ENCODE peak calls at places on chromosomes 6 and 20, in five cellular contexts. U is HepG2, N is SK-N-SH, M is HEK293T, C is GM12878. L is an unnamed sample.

GRCh38 chr20:56859751-56860366 is 230.8 kb downstream of the TFAP2C start:
- DNase-seq in N (no peak), M (no peak), U (no peak), C (no peak), L (no peak)

GRCh38 chr20:38059832-38060231 is 26.3 kb downstream of the RPRD1B start:
- DNase-seq in C (no peak), N (no peak), M (no peak), U (peak), L (no peak)

GRCh38 chr6:71496018-71496800 is 207.6 kb downstream of the OGFRL1 start:
- DNase-seq in C (peak), N (no peak), U (no peak), M (no peak), L (no peak)

GRCh38 chr20:51800132-51800721 is 2.1 kb downstream of the SALL4 start:
- DNase-seq in N (peak), U (peak), M (peak), C (no peak), L (peak)

GRCh38 chr20:13017235-13017634 is 8.5 kb downstream of the SPTLC3 start:
- DNase-seq in U (no peak), N (no peak), C (no peak), M (no peak), L (no peak)

GRCh38 chr6:169867751-169868191 is 116.3 kb downstream of the ERMARD start:
- DNase-seq in C (no peak), M (no peak), N (no peak), U (no peak), L (no peak)

GRCh38 chr20:17767624-17768023 is 67.9 kb downstream of the BANF2 start:
- DNase-seq in C (no peak), M (no peak), U (no peak), N (no peak), L (no peak)

GRCh38 chr6:113352029-113352801 is 504.9 kb upstream of the MARCKS start:
- DNase-seq in M (no peak), U (peak), N (no peak), C (no peak), L (no peak)

GRCh38 chr20:35561268-35561667 is 19.4 kb downstream of the ERGIC3 start:
- DNase-seq in U (peak), N (peak), C (no peak), M (peak), L (no peak)

GRCh38 chr6:154433477-154434241 is 76.8 kb downstream of the CNKSR3 start:
- DNase-seq in M (no peak), U (peak), C (no peak), N (no peak), L (no peak)

GRCh38 chr6:11585426-11586016 is 48.0 kb downstream of the TMEM170B start:
- DNase-seq in U (peak), M (peak), C (peak), N (peak), L (peak)

GRCh38 chr6:13453771-13454251 is 33.6 kb downstream of the GFOD1 start:
- DNase-seq in N (no peak), U (no peak), M (no peak), C (peak), L (no peak)

GRCh38 chr20:34066476-34067090 is 45.5 kb downstream of the EIF2S2 start:
- DNase-seq in N (no peak), M (no peak), C (no peak), U (no peak), L (no peak)

GRCh38 chr20:43322851-43323250 is 133.1 kb upstream of the PTPRT start:
- DNase-seq in C (no peak), M (no peak), N (peak), U (no peak), L (no peak)

GRCh38 chr6:7171119-7171518 is 63.4 kb downstream of the RREB1 start:
- DNase-seq in N (no peak), U (peak), M (no peak), C (no peak), L (no peak)

GRCh38 chr20:62795023-62795761 is 1.1 kb upstream of the MRGBP start:
- DNase-seq in N (peak), U (peak), C (no peak), M (peak), L (peak)

GRCh38 chr20:62924567-62925419 is 1.5 kb downstream of the DIDO1 start:
- DNase-seq in M (no peak), C (no peak), N (peak), U (peak), L (no peak)

GRCh38 chr6:138640028-138640427 is 133.5 kb upstream of the CCDC28A start:
- DNase-seq in N (no peak), M (no peak), C (no peak), U (no peak), L (no peak)

GRCh38 chr6:129667621-129668020 is 42.4 kb downstream of the ARHGAP18 start:
- DNase-seq in C (no peak), U (no peak), N (no peak), M (no peak), L (peak)

GRCh38 chr20:46787986-46788762 is 78.7 kb downstream of the SLC2A10 start:
- DNase-seq in N (no peak), U (no peak), C (no peak), M (no peak), L (no peak)

GRCh38 chr6:154247119-154247814 is 109.3 kb downstream of the IPCEF1 start:
- DNase-seq in N (no peak), C (no peak), U (no peak), M (no peak), L (no peak)

GRCh38 chr6:129276986-129277385 is 394.0 kb downstream of the LAMA2 start:
- DNase-seq in N (no peak), U (no peak), C (no peak), M (no peak), L (no peak)

GRCh38 chr6:4274382-4275082 is 139.2 kb upstream of the ECI2 start:
- DNase-seq in N (no peak), U (no peak), C (no peak), M (no peak), L (peak)

GRCh38 chr20:32252189-32252588 is 25.3 kb upstream of the KIF3B start:
- DNase-seq in N (no peak), C (no peak), U (no peak), M (no peak), L (no peak)

GRCh38 chr6:144652292-144652891 is 367.3 kb downstream of the UTRN start:
- DNase-seq in C (no peak), U (peak), N (no peak), M (no peak), L (no peak)

GRCh38 chr20:16243470-16243869 is 329.8 kb downstream of the KIF16B start:
- DNase-seq in M (no peak), N (peak), C (no peak), U (peak), L (no peak)

GRCh38 chr6:121984956-121985355 is 414.5 kb upstream of the HSF2 start:
- DNase-seq in U (no peak), C (no peak), N (no peak), M (no peak), L (no peak)

GRCh38 chr6:41920921-41921711 is at the start of the genes BYSL and MED20:
- DNase-seq in N (peak), M (peak), C (peak), U (peak), L (peak)

GRCh38 chr6:63352587-63353281 is 33.0 kb upstream of the LGSN start:
- DNase-seq in N (peak), M (peak), C (peak), U (peak), L (no peak)

GRCh38 chr6:98054453-98054852 is 771.4 kb upstream of the MMS22L start:
- DNase-seq in N (no peak), M (no peak), U (no peak), C (no peak), L (no peak)

GRCh38 chr20:46951405-46951804 is 56.8 kb downstream of the EYA2 start:
- DNase-seq in N (no peak), M (no peak), U (no peak), C (no peak), L (no peak)

GRCh38 chr20:51065615-51066014 is 42.7 kb upstream of the KCNG1 start:
- DNase-seq in N (no peak), C (no peak), U (no peak), M (no peak), L (no peak)

GRCh38 chr20:22339946-22340345 is 244.4 kb downstream of the FOXA2 start:
- DNase-seq in M (no peak), N (no peak), U (no peak), C (no peak), L (no peak)

GRCh38 chr20:24359306-24359705 is 110.1 kb upstream of the SYNDIG1 start:
- DNase-seq in U (no peak), M (no peak), N (no peak), C (no peak), L (no peak)

GRCh38 chr6:52423971-52424381 is 3.8 kb downstream of the EFHC1 start:
- DNase-seq in N (no peak), U (peak), M (no peak), C (no peak), L (no peak)

GRCh38 chr6:7725849-7726415 is at the start of gene BMP6:
- DNase-seq in C (no peak), M (peak), N (peak), U (peak), L (peak)

GRCh38 chr6:80094017-80094416 is 12.5 kb upstream of the BCKDHB start:
- DNase-seq in U (no peak), M (peak), C (no peak), N (peak), L (peak)
- TF ChIP-seq FOXM1 in U (no peak), M (no peak), C (no peak), N (no peak), L (no peak)

GRCh38 chr6:43741829-43742228 is 28.2 kb upstream of the VEGFA start:
- DNase-seq in M (no peak), C (no peak), U (no peak), N (no peak), L (no peak)

GRCh38 chr6:43740321-43740960 is 29.6 kb upstream of the VEGFA start:
- DNase-seq in U (no peak), M (no peak), C (no peak), N (peak), L (no peak)

GRCh38 chr6:43742285-43742684 is 27.7 kb upstream of the VEGFA start:
- DNase-seq in M (no peak), U (no peak), N (peak), C (no peak), L (no peak)

GRCh38 chr6:43739642-43740091 is 30.3 kb upstream of the VEGFA start:
- DNase-seq in C (no peak), U (no peak), N (peak), M (no peak), L (no peak)

DNA sequence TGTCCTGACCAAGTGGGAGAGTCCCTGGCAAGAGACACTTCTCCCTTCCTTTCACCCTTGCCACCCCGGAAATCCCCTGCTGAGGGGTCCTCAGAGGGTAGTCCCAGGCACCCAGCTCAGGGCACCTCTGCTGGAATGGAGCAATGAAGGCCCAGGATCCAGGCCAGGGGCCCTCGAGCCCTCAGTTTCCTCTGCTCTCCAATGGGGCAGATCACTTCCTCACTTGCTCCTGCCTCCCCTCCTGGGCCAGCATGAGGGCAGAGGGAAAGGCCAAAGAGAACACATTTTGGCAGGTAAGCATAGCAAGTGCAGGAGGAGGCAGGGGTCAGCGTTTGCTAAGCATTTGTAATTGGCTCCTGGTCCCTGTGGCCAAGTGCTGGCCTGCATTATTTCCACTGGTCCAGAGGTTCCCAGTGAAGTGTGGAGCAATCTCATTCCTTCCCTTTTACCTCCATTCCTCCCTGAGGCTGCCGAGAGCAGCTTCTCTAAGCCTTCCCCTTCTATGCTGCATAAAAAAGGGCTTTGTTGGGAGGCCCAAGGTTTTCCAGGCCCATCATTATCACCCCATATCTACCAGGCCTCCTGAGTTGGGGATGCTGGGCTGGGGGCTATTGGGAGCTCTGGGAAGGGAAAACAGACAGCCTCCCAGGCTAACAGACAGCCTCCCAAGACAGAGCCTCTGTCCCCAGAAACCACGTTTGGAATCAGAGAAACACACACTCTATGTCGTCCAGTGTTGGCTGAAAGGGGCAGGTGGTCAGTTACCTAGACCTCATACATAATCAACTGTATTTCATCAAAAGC is 28.8 kb upstream of the VEGFA start:
- DNase-seq in M (no peak), N (peak), U (no peak), C (no peak), L (no peak)
- TF ChIP-seq FOXM1 in M (no peak), N (no peak), U (no peak), C (no peak), L (no peak)

GRCh38 chr6:26064619-26065257 is 22.5 kb upstream of the HFE start:
- DNase-seq in U (peak), N (peak), C (no peak), M (peak), L (peak)
- TF ChIP-seq FOXM1 in U (no peak), N (no peak), C (no peak), M (no peak), L (no peak)

DNA sequence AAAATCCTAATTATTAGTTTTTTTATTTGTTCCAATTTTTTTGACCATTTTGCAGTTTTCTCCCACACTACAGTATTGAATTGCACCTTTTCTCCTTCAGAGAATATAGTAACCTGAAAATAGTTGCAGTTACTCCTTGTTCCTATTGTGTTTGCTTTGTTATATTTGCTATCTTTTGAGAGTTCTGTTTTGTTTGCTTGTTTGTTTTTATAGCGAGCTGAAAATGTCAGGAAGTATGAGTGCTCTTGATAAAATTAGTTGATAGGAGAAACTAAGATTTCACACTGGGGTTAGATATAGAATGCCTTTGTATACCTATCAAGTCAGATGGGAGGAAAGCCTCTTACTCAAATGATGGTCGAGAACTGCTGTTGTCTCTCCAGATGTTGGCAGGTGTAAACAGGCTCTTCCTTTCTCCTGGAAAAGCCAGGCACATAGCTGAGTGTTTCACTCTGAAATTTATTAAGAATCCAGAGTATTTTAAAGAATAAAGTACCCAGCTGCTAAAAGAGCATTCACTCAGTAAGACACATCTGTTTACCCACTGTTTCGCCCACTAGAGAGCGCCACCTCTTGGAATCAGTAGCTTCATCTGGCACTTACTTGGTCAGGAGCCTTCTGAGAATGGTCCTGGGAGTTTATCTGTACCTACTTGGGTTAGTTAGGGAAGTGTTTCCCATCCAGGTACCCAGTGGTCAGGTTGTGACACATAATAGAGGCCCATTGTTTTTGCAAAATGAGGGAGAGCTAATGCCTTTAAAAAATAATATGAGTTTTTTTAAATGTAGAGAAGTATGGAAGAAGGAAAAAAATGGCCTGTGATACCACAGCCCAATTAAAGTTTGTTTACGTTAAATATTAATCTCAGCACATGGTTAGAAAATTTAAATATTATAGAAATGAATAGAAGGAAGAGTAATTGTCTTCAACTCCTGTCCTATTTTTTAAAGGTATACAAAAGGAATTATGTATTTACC is 11.2 kb downstream of the NT5DC1 start:
- DNase-seq in C (no peak), N (peak), M (peak), U (peak), L (peak)
- TF ChIP-seq FOXM1 in C (no peak), N (no peak), M (no peak), U (no peak), L (no peak)

DNA sequence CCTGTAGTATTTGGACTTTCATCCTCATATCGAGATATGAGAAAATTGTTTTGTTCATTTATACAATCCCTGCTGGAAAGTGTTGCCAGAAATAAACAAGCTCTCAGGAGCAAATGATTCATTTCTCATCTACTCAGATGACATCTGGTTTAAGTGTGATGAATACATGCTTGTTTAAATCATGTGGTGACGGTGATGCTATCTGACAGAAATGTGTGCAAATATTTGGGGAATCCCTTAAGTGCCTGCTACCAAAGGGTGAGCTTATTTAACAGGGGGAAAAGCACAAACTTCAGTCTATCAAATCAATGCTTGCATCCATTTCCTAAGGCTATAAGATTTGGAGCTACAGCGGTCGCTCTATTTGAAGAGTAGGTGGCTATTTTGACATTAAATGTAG is 368.3 kb upstream of the SASH1 start:
- DNase-seq in M (no peak), U (peak), N (no peak), C (no peak), L (no peak)
- TF ChIP-seq FOXM1 in M (no peak), U (no peak), N (no peak), C (no peak), L (no peak)

GRCh38 chr6:76817429-76817828 is 645.9 kb downstream of the HTR1B start:
- DNase-seq in U (no peak), M (no peak), C (no peak), N (no peak), L (no peak)
- TF ChIP-seq FOXM1 in U (no peak), M (no peak), C (no peak), N (no peak), L (no peak)

GRCh38 chr20:45779011-45779915 is 12.4 kb downstream of the WFDC3 start:
- DNase-seq in U (no peak), C (no peak), M (no peak), N (no peak), L (peak)
- TF ChIP-seq FOXM1 in U (no peak), C (no peak), M (no peak), N (peak), L (no peak)

GRCh38 chr20:29874476-29875202 is 1382.8 kb upstream of the DEFB115 start:
- DNase-seq in N (peak), M (no peak), C (no peak), U (no peak), L (no peak)

GRCh38 chr20:29873946-29874345 is 1383.5 kb upstream of the DEFB115 start:
- DNase-seq in U (no peak), C (no peak), N (peak), M (no peak), L (peak)

GRCh38 chr20:29876911-29877285 is 1380.6 kb upstream of the DEFB115 start:
- DNase-seq in N (peak), M (no peak), C (no peak), U (no peak), L (no peak)

GRCh38 chr20:29878777-29879442 is 1378.6 kb upstream of the DEFB115 start:
- DNase-seq in C (no peak), U (no peak), M (no peak), N (peak), L (peak)

GRCh38 chr20:29878281-29878741 is 1379.2 kb upstream of the DEFB115 start:
- DNase-seq in N (peak), U (peak), M (no peak), C (no peak), L (peak)
- TF ChIP-seq FOXM1 in N (no peak), U (no peak), M (no peak), C (no peak), L (no peak)

GRCh38 chr6:36613200-36613995 is 19.2 kb downstream of the SRSF3 start:
- DNase-seq in N (no peak), M (no peak), C (no peak), U (no peak), L (no peak)

GRCh38 chr6:36618366-36619355 is 24.5 kb downstream of the SRSF3 start:
- DNase-seq in M (no peak), U (no peak), N (no peak), C (no peak), L (peak)

GRCh38 chr6:36616888-36617521 is 22.8 kb downstream of the SRSF3 start:
- DNase-seq in U (no peak), N (peak), C (no peak), M (no peak), L (no peak)

GRCh38 chr6:36612101-36612625 is 18.0 kb downstream of the SRSF3 start:
- DNase-seq in M (no peak), U (no peak), C (no peak), N (no peak), L (no peak)

GRCh38 chr6:36615018-36615761 is 21.0 kb downstream of the SRSF3 start:
- DNase-seq in M (peak), N (peak), U (peak), C (no peak), L (peak)
- TF ChIP-seq FOXM1 in M (no peak), N (no peak), U (no peak), C (no peak), L (no peak)